ENCODE peak calls at places on chromosomes 2 and 18, in seven cellular contexts. C is pancreas, A is kidney, X is A549, R is HL-60, B is lower leg skin, F is fibroblast of pulmonary artery. D is an unnamed sample.

GRCh38 chr2:107094450-107094986 is 208.6 kb upstream of the ST6GAL2 start:
- DNase-seq in C (no peak), A (no peak), X (no peak), R (no peak), B (no peak), F (no peak), D (no peak)

GRCh38 chr2:239532859-239533258 is 132.0 kb upstream of the HDAC4 start:
- DNase-seq in C (no peak), A (no peak), X (no peak), R (no peak), B (no peak), F (no peak), D (no peak)

GRCh38 chr2:26086779-26087178 is 52.9 kb downstream of the RAB10 start:
- DNase-seq in C (no peak), A (no peak), X (no peak), R (no peak), B (no peak), F (peak), D (no peak)

GRCh38 chr2:54942373-54942772 is 107.9 kb downstream of the RTN4 start:
- DNase-seq in C (no peak), A (no peak), X (no peak), R (no peak), B (no peak), F (no peak), D (no peak)

GRCh38 chr2:64604155-64604554 is 49.6 kb downstream of the SERTAD2 start:
- DNase-seq in C (no peak), A (no peak), X (no peak), R (no peak), B (no peak), F (no peak), D (no peak)

GRCh38 chr2:28543316-28544068 is 47.6 kb downstream of the PLB1 start:
- DNase-seq in C (no peak), A (no peak), X (no peak), R (no peak), B (no peak), F (peak), D (no peak)

GRCh38 chr2:176088048-176088936 is 4.2 kb upstream of the HOXD13 start:
- DNase-seq in C (peak), A (peak), X (no peak), R (peak), B (no peak), F (peak), D (no peak)

GRCh38 chr2:54228945-54229344 is 27.1 kb downstream of the TSPYL6 start:
- DNase-seq in C (no peak), A (no peak), X (no peak), R (no peak), B (no peak), F (no peak), D (no peak)

GRCh38 chr2:25337276-25337675 is 4.4 kb downstream of the DNMT3A start:
- DNase-seq in C (no peak), A (no peak), X (no peak), R (no peak), B (no peak), F (no peak), D (no peak)

GRCh38 chr2:54267577-54267976 is 11.5 kb upstream of the TSPYL6 start:
- DNase-seq in C (no peak), A (no peak), X (no peak), R (no peak), B (no peak), F (no peak), D (no peak)

GRCh38 chr2:239457586-239458445 is 57.0 kb upstream of the HDAC4 start:
- DNase-seq in C (no peak), A (no peak), X (no peak), R (no peak), B (peak), F (no peak), D (no peak)

GRCh38 chr2:48135797-48136196 is 229.5 kb upstream of the FBXO11 start:
- DNase-seq in C (no peak), A (no peak), X (no peak), R (no peak), B (no peak), F (no peak), D (no peak)

GRCh38 chr2:7992612-7993596 is 689.0 kb upstream of the ID2 start:
- DNase-seq in C (no peak), A (no peak), X (no peak), R (no peak), B (no peak), F (peak), D (no peak)

GRCh38 chr18:159933-160332 is 1.6 kb downstream of the USP14 start:
- DNase-seq in C (no peak), A (no peak), X (no peak), R (no peak), B (no peak), F (no peak), D (no peak)

GRCh38 chr2:176769021-176769420 is 443.6 kb upstream of the HNRNPA3 start:
- DNase-seq in C (no peak), A (no peak), X (no peak), R (no peak), B (no peak), F (no peak), D (no peak)

GRCh38 chr2:66581461-66582363 is 146.8 kb downstream of the MEIS1 start:
- DNase-seq in C (peak), A (peak), X (no peak), R (no peak), B (no peak), F (no peak), D (no peak)

GRCh38 chr2:172556284-172557033 is 569 bp downstream of the PDK1 start:
- DNase-seq in C (peak), A (peak), X (peak), R (peak), B (peak), F (peak), D (no peak)

GRCh38 chr18:61580061-61580460 is 246.8 kb downstream of the CDH20 start:
- DNase-seq in C (no peak), A (no peak), X (no peak), R (no peak), B (no peak), F (peak), D (no peak)

GRCh38 chr2:231957913-231958763 is 3.4 kb upstream of the DIS3L2 start:
- DNase-seq in C (no peak), A (no peak), X (no peak), R (no peak), B (no peak), F (no peak), D (no peak)

GRCh38 chr18:79395761-79396404 is at the start of gene NFATC1:
- DNase-seq in C (peak), A (peak), X (peak), R (peak), B (no peak), F (peak), D (no peak)

GRCh38 chr18:9260388-9261380 is 73.9 kb upstream of the TWSG1 start:
- DNase-seq in C (no peak), A (no peak), X (no peak), R (no peak), B (no peak), F (peak), D (no peak)

GRCh38 chr2:29260151-29260772 is 145.0 kb downstream of the CLIP4 start:
- DNase-seq in C (no peak), A (no peak), X (no peak), R (no peak), B (no peak), F (peak), D (no peak)

GRCh38 chr18:10453885-10454772 is at the start of gene APCDD1:
- DNase-seq in C (peak), A (peak), X (peak), R (no peak), B (peak), F (no peak), D (no peak)

GRCh38 chr2:10879624-10880585 is 31.8 kb upstream of the KCNF1 start:
- DNase-seq in C (no peak), A (no peak), X (no peak), R (no peak), B (no peak), F (no peak), D (no peak)

GRCh38 chr2:181916726-181917377 is 25.3 kb downstream of the ITPRID2 start:
- DNase-seq in C (no peak), A (no peak), X (no peak), R (no peak), B (no peak), F (peak), D (no peak)

GRCh38 chr2:206116278-206116677 is 30.3 kb upstream of the INO80D start:
- DNase-seq in C (no peak), A (no peak), X (no peak), R (no peak), B (no peak), F (no peak), D (no peak)

GRCh38 chr2:207066166-207066565 is 99.6 kb downstream of the KLF7 start:
- DNase-seq in C (no peak), A (no peak), X (no peak), R (no peak), B (no peak), F (no peak), D (no peak)

GRCh38 chr2:10993001-10993481 is 81.3 kb downstream of the KCNF1 start:
- DNase-seq in C (no peak), A (no peak), X (no peak), R (no peak), B (no peak), F (no peak), D (no peak)

GRCh38 chr2:232260075-232260474 is 118.5 kb upstream of the ALPP start:
- DNase-seq in C (no peak), A (no peak), X (no peak), R (no peak), B (no peak), F (peak), D (no peak)

GRCh38 chr2:199955339-199956061 is at the start of the genes MAIP1 and TYW5:
- DNase-seq in C (peak), A (peak), X (peak), R (peak), B (peak), F (peak), D (no peak)

GRCh38 chr2:98809878-98810587 is 79.1 kb upstream of the MGAT4A start:
- DNase-seq in C (no peak), A (no peak), X (no peak), R (no peak), B (no peak), F (no peak), D (no peak)

GRCh38 chr2:72932045-72932444 is 14.7 kb downstream of the EMX1 start:
- DNase-seq in C (no peak), A (no peak), X (no peak), R (no peak), B (no peak), F (no peak), D (no peak)

DNA sequence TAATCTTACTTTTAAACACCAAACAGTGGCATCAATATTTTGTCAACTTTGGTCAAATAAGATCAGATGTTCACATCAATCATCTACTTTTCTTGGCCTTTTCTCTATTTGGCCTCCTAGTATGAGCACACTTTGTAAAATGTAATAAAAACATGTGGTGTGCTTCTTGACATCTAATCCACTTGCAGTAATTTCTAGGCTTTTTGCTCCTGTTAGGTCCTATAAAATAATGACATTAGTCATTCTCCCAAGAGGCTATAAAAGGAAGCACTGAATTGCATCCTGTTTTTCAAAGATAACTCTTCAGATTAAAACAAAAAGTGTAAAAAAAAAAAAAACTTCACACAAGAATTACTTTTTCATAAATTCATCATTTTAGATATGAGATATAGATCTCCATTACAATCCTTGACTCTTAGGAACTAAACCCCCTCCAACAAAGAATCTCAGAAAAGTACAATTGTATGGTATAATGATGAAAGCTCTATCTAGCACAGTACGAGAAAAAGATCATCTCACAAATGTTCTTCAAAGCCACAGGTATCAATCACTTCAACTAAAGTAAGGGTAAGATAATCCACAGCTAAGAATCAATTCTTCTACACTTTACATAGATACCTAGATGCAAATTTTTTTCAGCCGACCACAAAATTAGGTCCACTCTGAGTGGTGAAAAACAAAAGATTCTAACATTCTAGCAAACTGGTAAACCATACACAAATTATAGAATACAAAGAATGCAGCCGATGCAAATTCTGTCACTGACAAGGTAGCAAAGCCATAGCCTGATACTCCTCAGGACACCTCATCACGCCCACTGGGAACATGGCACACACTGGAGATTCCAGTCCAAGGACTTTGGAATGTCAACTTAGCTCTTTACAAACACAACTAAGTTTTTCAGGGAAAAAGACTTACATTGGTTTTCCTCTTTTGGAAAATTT is 2.7 kb downstream of the BCL2 start:
- DNase-seq in C (no peak), A (no peak), X (no peak), R (no peak), B (no peak), F (no peak), D (no peak)
- H3K4me3 ChIP-seq in C (no peak), A (peak), X (no peak), R (peak), B (no peak), F (no peak), D (peak)

GRCh38 chr2:20691076-20691708 is 24.2 kb downstream of the GDF7 start:
- DNase-seq in C (no peak), A (no peak), X (no peak), R (no peak), B (no peak), F (no peak), D (no peak)

GRCh38 chr2:20692081-20692480 is 25.1 kb downstream of the GDF7 start:
- DNase-seq in C (no peak), A (no peak), X (no peak), R (no peak), B (no peak), F (no peak), D (no peak)

GRCh38 chr2:20689428-20690264 is 22.7 kb downstream of the GDF7 start:
- DNase-seq in C (no peak), A (no peak), X (no peak), R (no peak), B (no peak), F (peak), D (no peak)

GRCh38 chr2:20684581-20685063 is 17.7 kb downstream of the GDF7 start:
- DNase-seq in C (no peak), A (no peak), X (no peak), R (no peak), B (no peak), F (no peak), D (no peak)

GRCh38 chr2:20687260-20687772 is 20.4 kb downstream of the GDF7 start:
- DNase-seq in C (no peak), A (no peak), X (no peak), R (no peak), B (no peak), F (no peak), D (no peak)
- H3K4me3 ChIP-seq in C (no peak), A (no peak), X (no peak), R (no peak), B (no peak), F (no peak), D (no peak)

GRCh38 chr2:218293715-218294429 is 1.6 kb upstream of the TMBIM1 start:
- DNase-seq in C (peak), A (no peak), X (no peak), R (peak), B (no peak), F (no peak), D (no peak)
- H3K4me3 ChIP-seq in C (no peak), A (no peak), X (no peak), R (no peak), B (no peak), F (no peak), D (no peak)

GRCh38 chr2:209525834-209526281 is 102.0 kb downstream of the MAP2 start:
- DNase-seq in C (no peak), A (no peak), X (no peak), R (peak), B (no peak), F (peak), D (no peak)
- H3K4me3 ChIP-seq in C (no peak), A (no peak), X (no peak), R (no peak), B (no peak), F (peak), D (peak)

DNA sequence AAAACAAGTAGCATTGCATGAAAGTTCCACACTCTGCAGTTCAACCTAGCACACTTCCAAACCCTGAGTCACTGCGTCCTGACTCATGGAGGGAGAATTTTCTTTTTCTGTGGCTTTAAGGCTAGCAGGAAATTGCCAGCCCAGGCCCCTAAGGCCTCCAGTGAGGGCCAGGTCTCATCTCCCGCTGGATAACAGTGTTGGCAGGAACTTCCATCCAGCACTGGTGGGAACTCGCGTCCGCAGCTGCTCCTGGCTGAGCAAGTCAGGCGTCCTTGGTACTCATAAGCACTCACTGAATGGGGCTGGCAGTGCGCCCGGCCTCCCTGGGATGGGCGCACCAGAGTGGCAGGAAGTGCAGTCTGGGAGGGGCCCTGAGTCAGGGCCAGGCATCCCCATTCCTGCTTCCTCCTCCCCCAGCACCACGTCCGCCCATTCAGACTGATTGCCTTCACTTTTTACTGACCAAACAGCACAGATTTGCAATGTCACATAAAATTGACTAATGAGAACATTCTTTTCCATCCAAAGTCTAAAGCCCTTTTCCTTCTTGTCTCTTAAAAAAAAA is 14.3 kb downstream of the MALL start:
- DNase-seq in C (peak), A (peak), X (peak), R (no peak), B (peak), F (peak), D (peak)
- H3K4me3 ChIP-seq in C (no peak), A (no peak), X (no peak), R (no peak), B (no peak), F (peak), D (peak)